ENCODE peak calls at places on chromosomes 7 and 10, in ten cellular contexts. One of them, this sample, is unnamed.

GRCh38 chr7:90507692-90508091 is 38.3 kb downstream of the PTTG1IP2 start:
- DNase-seq in transverse colon: no peak
- DNase-seq in IMR-90: no peak
- DNase-seq in HCT116: no peak
- DNase-seq in sigmoid colon: no peak
- DNase-seq in uterus: no peak
- DNase-seq in body of pancreas: no peak
- DNase-seq in endothelial cell of umbilical vein: no peak
- DNase-seq in prostate gland: no peak
- DNase-seq in right lobe of liver: no peak
- DNase-seq in this sample: no peak

GRCh38 chr7:2883101-2883500 is 39.0 kb upstream of the GNA12 start:
- DNase-seq in transverse colon: no peak
- DNase-seq in IMR-90: no peak
- DNase-seq in HCT116: no peak
- DNase-seq in sigmoid colon: no peak
- DNase-seq in uterus: no peak
- DNase-seq in body of pancreas: no peak
- DNase-seq in endothelial cell of umbilical vein: no peak
- DNase-seq in prostate gland: no peak
- DNase-seq in right lobe of liver: no peak
- DNase-seq in this sample: no peak

GRCh38 chr7:66016131-66016461 is 34.1 kb upstream of the GUSB start:
- DNase-seq in transverse colon: no peak
- DNase-seq in IMR-90: peak; percentile 47
- DNase-seq in HCT116: no peak
- DNase-seq in sigmoid colon: no peak
- DNase-seq in uterus: no peak
- DNase-seq in body of pancreas: no peak
- DNase-seq in endothelial cell of umbilical vein: peak; percentile 59
- DNase-seq in prostate gland: no peak
- DNase-seq in right lobe of liver: no peak
- DNase-seq in this sample: no peak

GRCh38 chr10:69056129-69056528 is 31.8 kb upstream of the SRGN start:
- DNase-seq in transverse colon: no peak
- DNase-seq in IMR-90: no peak
- DNase-seq in HCT116: no peak
- DNase-seq in sigmoid colon: no peak
- DNase-seq in uterus: no peak
- DNase-seq in body of pancreas: no peak
- DNase-seq in endothelial cell of umbilical vein: no peak
- DNase-seq in prostate gland: no peak
- DNase-seq in right lobe of liver: peak; percentile 52
- DNase-seq in this sample: no peak

GRCh38 chr7:72307566-72307965 is 104.6 kb downstream of the CALN1 start:
- DNase-seq in transverse colon: no peak
- DNase-seq in IMR-90: no peak
- DNase-seq in HCT116: no peak
- DNase-seq in sigmoid colon: no peak
- DNase-seq in uterus: no peak
- DNase-seq in body of pancreas: no peak
- DNase-seq in endothelial cell of umbilical vein: no peak
- DNase-seq in prostate gland: no peak
- DNase-seq in right lobe of liver: no peak
- DNase-seq in this sample: no peak

GRCh38 chr10:50538473-50539398 is 85.0 kb downstream of the SGMS1 start:
- DNase-seq in transverse colon: no peak
- DNase-seq in IMR-90: no peak
- DNase-seq in HCT116: peak; percentile 27
- DNase-seq in sigmoid colon: no peak
- DNase-seq in uterus: no peak
- DNase-seq in body of pancreas: peak; percentile 18
- DNase-seq in endothelial cell of umbilical vein: peak; percentile 19
- DNase-seq in prostate gland: no peak
- DNase-seq in right lobe of liver: peak; percentile 37
- DNase-seq in this sample: no peak

GRCh38 chr10:16788778-16789177 is 28.4 kb downstream of the RSU1 start:
- DNase-seq in transverse colon: no peak
- DNase-seq in IMR-90: no peak
- DNase-seq in HCT116: no peak
- DNase-seq in sigmoid colon: no peak
- DNase-seq in uterus: no peak
- DNase-seq in body of pancreas: no peak
- DNase-seq in endothelial cell of umbilical vein: no peak
- DNase-seq in prostate gland: no peak
- DNase-seq in right lobe of liver: no peak
- DNase-seq in this sample: no peak

GRCh38 chr7:37248396-37248836 is 200.2 kb downstream of the ELMO1 start:
- DNase-seq in transverse colon: no peak
- DNase-seq in IMR-90: no peak
- DNase-seq in HCT116: no peak
- DNase-seq in sigmoid colon: peak; percentile 90
- DNase-seq in uterus: peak; percentile 57
- DNase-seq in body of pancreas: peak; percentile 15
- DNase-seq in endothelial cell of umbilical vein: no peak
- DNase-seq in prostate gland: no peak
- DNase-seq in right lobe of liver: no peak
- DNase-seq in this sample: peak; percentile 65

GRCh38 chr7:50664461-50664922 is 99.3 kb upstream of the DDC start:
- DNase-seq in transverse colon: no peak
- DNase-seq in IMR-90: peak; percentile 54
- DNase-seq in HCT116: peak; percentile 51
- DNase-seq in sigmoid colon: peak; percentile 71
- DNase-seq in uterus: no peak
- DNase-seq in body of pancreas: no peak
- DNase-seq in endothelial cell of umbilical vein: peak; percentile 79
- DNase-seq in prostate gland: no peak
- DNase-seq in right lobe of liver: no peak
- DNase-seq in this sample: no peak

GRCh38 chr7:7719235-7719634 is 828 bp upstream of the RPA3 start:
- DNase-seq in transverse colon: peak; percentile 18
- DNase-seq in IMR-90: peak; percentile 99
- DNase-seq in HCT116: peak; percentile 26
- DNase-seq in sigmoid colon: peak; percentile 80
- DNase-seq in uterus: peak; percentile 37
- DNase-seq in body of pancreas: peak; percentile 21
- DNase-seq in endothelial cell of umbilical vein: peak; percentile 42
- DNase-seq in prostate gland: peak; percentile 44
- DNase-seq in right lobe of liver: no peak
- DNase-seq in this sample: no peak

GRCh38 chr7:46651561-46652088 is 730.6 kb upstream of the IGFBP3 start:
- DNase-seq in transverse colon: no peak
- DNase-seq in IMR-90: no peak
- DNase-seq in HCT116: peak; percentile 47
- DNase-seq in sigmoid colon: no peak
- DNase-seq in uterus: no peak
- DNase-seq in body of pancreas: no peak
- DNase-seq in endothelial cell of umbilical vein: no peak
- DNase-seq in prostate gland: no peak
- DNase-seq in right lobe of liver: no peak
- DNase-seq in this sample: no peak

GRCh38 chr7:143379607-143380263 is 1.4 kb upstream of the ZYX start:
- DNase-seq in transverse colon: no peak
- DNase-seq in IMR-90: no peak
- DNase-seq in HCT116: peak; percentile 16
- DNase-seq in sigmoid colon: no peak
- DNase-seq in uterus: no peak
- DNase-seq in body of pancreas: no peak
- DNase-seq in endothelial cell of umbilical vein: no peak
- DNase-seq in prostate gland: no peak
- DNase-seq in right lobe of liver: no peak
- DNase-seq in this sample: no peak

GRCh38 chr7:158285383-158285770 is 302.2 kb downstream of the PTPRN2 start:
- DNase-seq in transverse colon: no peak
- DNase-seq in IMR-90: no peak
- DNase-seq in HCT116: no peak
- DNase-seq in sigmoid colon: peak; percentile 48
- DNase-seq in uterus: no peak
- DNase-seq in body of pancreas: no peak
- DNase-seq in endothelial cell of umbilical vein: no peak
- DNase-seq in prostate gland: peak; percentile 2
- DNase-seq in right lobe of liver: no peak
- DNase-seq in this sample: no peak

GRCh38 chr10:112461029-112461887 is 14.2 kb downstream of the VTI1A start:
- DNase-seq in transverse colon: no peak
- DNase-seq in IMR-90: peak; percentile 87
- DNase-seq in HCT116: peak; percentile 83
- DNase-seq in sigmoid colon: no peak
- DNase-seq in uterus: no peak
- DNase-seq in body of pancreas: no peak
- DNase-seq in endothelial cell of umbilical vein: peak; percentile 13
- DNase-seq in prostate gland: no peak
- DNase-seq in right lobe of liver: no peak
- DNase-seq in this sample: no peak

GRCh38 chr10:43667317-43667731 is 18.6 kb upstream of the ZNF32 start:
- DNase-seq in transverse colon: no peak
- DNase-seq in IMR-90: peak; percentile 13
- DNase-seq in HCT116: no peak
- DNase-seq in sigmoid colon: peak; percentile 61
- DNase-seq in uterus: no peak
- DNase-seq in body of pancreas: no peak
- DNase-seq in endothelial cell of umbilical vein: no peak
- DNase-seq in prostate gland: no peak
- DNase-seq in right lobe of liver: no peak
- DNase-seq in this sample: no peak

GRCh38 chr10:81303656-81304055 is 571.3 kb upstream of the NRG3 start:
- DNase-seq in transverse colon: no peak
- DNase-seq in IMR-90: no peak
- DNase-seq in HCT116: no peak
- DNase-seq in sigmoid colon: no peak
- DNase-seq in uterus: no peak
- DNase-seq in body of pancreas: no peak
- DNase-seq in endothelial cell of umbilical vein: no peak
- DNase-seq in prostate gland: no peak
- DNase-seq in right lobe of liver: no peak
- DNase-seq in this sample: no peak

GRCh38 chr10:132186488-132187413 is at the start of gene DPYSL4:
- DNase-seq in transverse colon: no peak
- DNase-seq in IMR-90: no peak
- DNase-seq in HCT116: no peak
- DNase-seq in sigmoid colon: no peak
- DNase-seq in uterus: no peak
- DNase-seq in body of pancreas: no peak
- DNase-seq in endothelial cell of umbilical vein: peak; percentile 6
- DNase-seq in prostate gland: no peak
- DNase-seq in right lobe of liver: no peak
- DNase-seq in this sample: peak; percentile 52

GRCh38 chr7:151894131-151895007 is 17.5 kb upstream of the PRKAG2 start:
- DNase-seq in transverse colon: peak; percentile 47
- DNase-seq in IMR-90: no peak
- DNase-seq in HCT116: no peak
- DNase-seq in sigmoid colon: no peak
- DNase-seq in uterus: no peak
- DNase-seq in body of pancreas: no peak
- DNase-seq in endothelial cell of umbilical vein: no peak
- DNase-seq in prostate gland: no peak
- DNase-seq in right lobe of liver: no peak
- DNase-seq in this sample: no peak

DNA sequence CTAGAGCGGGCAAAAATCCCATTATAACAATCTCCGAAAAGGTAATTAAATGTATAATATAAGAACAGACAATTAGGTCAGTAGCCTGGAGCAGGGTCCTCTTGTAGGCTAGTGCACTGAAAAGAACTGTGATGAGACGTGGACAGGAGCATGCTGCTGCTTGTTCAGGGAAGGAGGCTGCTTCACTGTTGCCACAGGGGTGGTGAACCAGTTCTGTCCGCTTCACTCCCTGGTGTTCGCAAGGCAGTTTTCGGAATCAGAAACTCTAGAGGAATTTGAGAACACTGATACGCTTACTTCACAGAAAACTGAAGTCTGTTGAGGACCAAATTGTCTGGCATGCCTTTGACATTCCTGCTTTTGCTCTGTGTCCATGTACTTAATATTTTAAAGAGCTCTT is 17.4 kb downstream of the ZNRF2 start:
- DNase-seq in transverse colon: no peak
- DNase-seq in IMR-90: no peak
- DNase-seq in HCT116: no peak
- DNase-seq in sigmoid colon: no peak
- DNase-seq in uterus: no peak
- DNase-seq in body of pancreas: no peak
- DNase-seq in endothelial cell of umbilical vein: no peak
- DNase-seq in prostate gland: peak; percentile 36
- DNase-seq in right lobe of liver: no peak
- DNase-seq in this sample: no peak
- H3K4me1 ChIP-seq in transverse colon: peaks cover 29% of the 10 kb centered on the region
- H3K4me1 ChIP-seq in IMR-90: no peaks in the 10 kb centered on the region
- H3K4me1 ChIP-seq in HCT116: no peaks in the 10 kb centered on the region
- H3K4me1 ChIP-seq in sigmoid colon: peaks cover 52% of the 10 kb centered on the region
- H3K4me1 ChIP-seq in uterus: no peaks in the 10 kb centered on the region
- H3K4me1 ChIP-seq in body of pancreas: peaks cover 17% of the 10 kb centered on the region
- H3K4me1 ChIP-seq in endothelial cell of umbilical vein: no peaks in the 10 kb centered on the region
- H3K4me1 ChIP-seq in prostate gland: no peaks in the 10 kb centered on the region
- H3K4me1 ChIP-seq in right lobe of liver: no peaks in the 10 kb centered on the region
- H3K4me1 ChIP-seq in this sample: peaks cover 2% of the 10 kb centered on the region

GRCh38 chr7:140390466-140391190 is 7.7 kb downstream of the SLC37A3 start:
- DNase-seq in transverse colon: no peak
- DNase-seq in IMR-90: peak; percentile 22
- DNase-seq in HCT116: no peak
- DNase-seq in sigmoid colon: peak; percentile 10
- DNase-seq in uterus: no peak
- DNase-seq in body of pancreas: no peak
- DNase-seq in endothelial cell of umbilical vein: no peak
- DNase-seq in prostate gland: no peak
- DNase-seq in right lobe of liver: no peak
- DNase-seq in this sample: no peak
- H3K27me3 ChIP-seq in transverse colon: no peaks in the 10 kb centered on the region
- H3K27me3 ChIP-seq in IMR-90: no peaks in the 10 kb centered on the region
- H3K27me3 ChIP-seq in HCT116: no peaks in the 10 kb centered on the region
- H3K27me3 ChIP-seq in sigmoid colon: no peaks in the 10 kb centered on the region
- H3K27me3 ChIP-seq in uterus: no peaks in the 10 kb centered on the region
- H3K27me3 ChIP-seq in body of pancreas: no peaks in the 10 kb centered on the region
- H3K27me3 ChIP-seq in endothelial cell of umbilical vein: no peaks in the 10 kb centered on the region
- H3K27me3 ChIP-seq in prostate gland: no peaks in the 10 kb centered on the region
- H3K27me3 ChIP-seq in right lobe of liver: no peaks in the 10 kb centered on the region
- H3K27me3 ChIP-seq in this sample: no peaks in the 10 kb centered on the region

GRCh38 chr7:44194069-44194468 is 4.8 kb upstream of the GCK start:
- DNase-seq in transverse colon: no peak
- DNase-seq in IMR-90: peak; percentile 33
- DNase-seq in HCT116: no peak
- DNase-seq in sigmoid colon: no peak
- DNase-seq in uterus: no peak
- DNase-seq in body of pancreas: no peak
- DNase-seq in endothelial cell of umbilical vein: no peak
- DNase-seq in prostate gland: no peak
- DNase-seq in right lobe of liver: no peak
- DNase-seq in this sample: no peak
- TF ChIP-seq POLR2A in transverse colon: no peak
- TF ChIP-seq POLR2A in IMR-90: no peak
- TF ChIP-seq POLR2A in HCT116: no peak
- TF ChIP-seq POLR2A in sigmoid colon: no peak
- TF ChIP-seq POLR2A in uterus: no peak
- TF ChIP-seq POLR2A in body of pancreas: no peak
- TF ChIP-seq POLR2A in endothelial cell of umbilical vein: no peak
- TF ChIP-seq POLR2A in prostate gland: no peak
- TF ChIP-seq POLR2A in right lobe of liver: no peak
- TF ChIP-seq POLR2A in this sample: no peak

DNA sequence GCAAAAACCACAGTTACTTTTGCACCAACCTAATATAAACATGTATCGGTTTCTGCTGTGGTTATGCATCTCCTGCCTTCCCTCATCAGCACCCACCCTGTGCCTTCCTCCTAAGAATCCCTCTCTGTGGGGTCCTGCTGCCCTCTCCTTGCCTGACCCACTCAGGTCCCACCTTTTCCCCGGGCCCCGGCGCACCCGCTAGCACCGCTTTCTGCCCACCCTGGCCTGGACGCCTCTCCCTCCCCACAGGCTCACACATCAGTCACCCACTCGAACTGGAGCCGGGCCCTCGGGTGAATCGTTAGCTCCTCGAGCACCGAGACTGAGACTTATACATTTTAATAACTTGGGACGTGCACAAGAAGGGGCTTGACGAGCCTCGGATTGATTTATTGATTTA is 110.5 kb downstream of the ADARB2 start:
- DNase-seq in transverse colon: no peak
- DNase-seq in IMR-90: no peak
- DNase-seq in HCT116: no peak
- DNase-seq in sigmoid colon: peak; percentile 33
- DNase-seq in uterus: no peak
- DNase-seq in body of pancreas: no peak
- DNase-seq in endothelial cell of umbilical vein: no peak
- DNase-seq in prostate gland: no peak
- DNase-seq in right lobe of liver: no peak
- DNase-seq in this sample: no peak
- H3K4me1 ChIP-seq in transverse colon: no peaks in the 10 kb centered on the region
- H3K4me1 ChIP-seq in IMR-90: no peaks in the 10 kb centered on the region
- H3K4me1 ChIP-seq in HCT116: no peaks in the 10 kb centered on the region
- H3K4me1 ChIP-seq in sigmoid colon: no peaks in the 10 kb centered on the region
- H3K4me1 ChIP-seq in uterus: no peaks in the 10 kb centered on the region
- H3K4me1 ChIP-seq in body of pancreas: no peaks in the 10 kb centered on the region
- H3K4me1 ChIP-seq in endothelial cell of umbilical vein: no peaks in the 10 kb centered on the region
- H3K4me1 ChIP-seq in prostate gland: no peaks in the 10 kb centered on the region
- H3K4me1 ChIP-seq in right lobe of liver: no peaks in the 10 kb centered on the region
- H3K4me1 ChIP-seq in this sample: no peaks in the 10 kb centered on the region